ENCODE peak calls at places on chromosomes 5 and 9, in nine cellular contexts. One of them, this sample, is unnamed.

GRCh38 chr5:72036951-72037350 is 70.3 kb upstream of the MAP1B start:
- DNase-seq in K562: no peak
- DNase-seq in cardiac muscle cell: peak
- DNase-seq in left ventricle myocardium inferior: no peak
- DNase-seq in stomach: no peak
- DNase-seq in A673: no peak
- DNase-seq in OCI-LY7: no peak
- DNase-seq in fibroblast of lung: peak
- DNase-seq in RWPE1: peak
- DNase-seq in this sample: peak

GRCh38 chr5:133873936-133874585 is 94.4 kb downstream of the C5orf15 start:
- DNase-seq in stomach: no peak
- DNase-seq in cardiac muscle cell: no peak
- DNase-seq in K562: no peak
- DNase-seq in A673: no peak
- DNase-seq in OCI-LY7: no peak
- DNase-seq in fibroblast of lung: peak
- DNase-seq in RWPE1: peak
- DNase-seq in left ventricle myocardium inferior: no peak
- DNase-seq in this sample: no peak

GRCh38 chr9:137982132-137982666 is 104.6 kb downstream of the CACNA1B start:
- DNase-seq in RWPE1: peak
- DNase-seq in K562: no peak
- DNase-seq in fibroblast of lung: no peak
- DNase-seq in cardiac muscle cell: no peak
- DNase-seq in OCI-LY7: no peak
- DNase-seq in stomach: no peak
- DNase-seq in left ventricle myocardium inferior: no peak
- DNase-seq in A673: no peak
- DNase-seq in this sample: peak

GRCh38 chr9:21611896-21612295 is 129.8 kb upstream of the IFNE start:
- DNase-seq in RWPE1: peak
- DNase-seq in fibroblast of lung: peak
- DNase-seq in OCI-LY7: no peak
- DNase-seq in cardiac muscle cell: no peak
- DNase-seq in stomach: no peak
- DNase-seq in A673: no peak
- DNase-seq in K562: no peak
- DNase-seq in left ventricle myocardium inferior: no peak
- DNase-seq in this sample: peak

GRCh38 chr5:187617-188451 is 3.5 kb upstream of the LRRC14B start:
- DNase-seq in K562: no peak
- DNase-seq in cardiac muscle cell: no peak
- DNase-seq in OCI-LY7: no peak
- DNase-seq in left ventricle myocardium inferior: no peak
- DNase-seq in A673: no peak
- DNase-seq in stomach: no peak
- DNase-seq in RWPE1: no peak
- DNase-seq in fibroblast of lung: no peak
- DNase-seq in this sample: no peak

GRCh38 chr5:92527311-92528078 is 1053.5 kb downstream of the NR2F1-AS1 start:
- DNase-seq in left ventricle myocardium inferior: no peak
- DNase-seq in OCI-LY7: no peak
- DNase-seq in RWPE1: no peak
- DNase-seq in stomach: no peak
- DNase-seq in K562: no peak
- DNase-seq in A673: no peak
- DNase-seq in cardiac muscle cell: no peak
- DNase-seq in fibroblast of lung: peak
- DNase-seq in this sample: no peak

GRCh38 chr5:103404483-103404882 is 145.9 kb downstream of the MACIR start:
- DNase-seq in stomach: no peak
- DNase-seq in RWPE1: no peak
- DNase-seq in cardiac muscle cell: no peak
- DNase-seq in fibroblast of lung: no peak
- DNase-seq in A673: no peak
- DNase-seq in K562: no peak
- DNase-seq in OCI-LY7: no peak
- DNase-seq in left ventricle myocardium inferior: no peak
- DNase-seq in this sample: no peak

GRCh38 chr9:108784998-108785397 is 70.8 kb downstream of the ACTL7B start:
- DNase-seq in fibroblast of lung: peak
- DNase-seq in stomach: no peak
- DNase-seq in left ventricle myocardium inferior: no peak
- DNase-seq in K562: no peak
- DNase-seq in OCI-LY7: no peak
- DNase-seq in RWPE1: no peak
- DNase-seq in cardiac muscle cell: no peak
- DNase-seq in A673: no peak
- DNase-seq in this sample: no peak

GRCh38 chr9:38183994-38184568 is 115.1 kb upstream of the SHB start:
- DNase-seq in fibroblast of lung: peak
- DNase-seq in cardiac muscle cell: no peak
- DNase-seq in K562: peak
- DNase-seq in OCI-LY7: no peak
- DNase-seq in left ventricle myocardium inferior: no peak
- DNase-seq in stomach: no peak
- DNase-seq in A673: peak
- DNase-seq in RWPE1: no peak
- DNase-seq in this sample: no peak

DNA sequence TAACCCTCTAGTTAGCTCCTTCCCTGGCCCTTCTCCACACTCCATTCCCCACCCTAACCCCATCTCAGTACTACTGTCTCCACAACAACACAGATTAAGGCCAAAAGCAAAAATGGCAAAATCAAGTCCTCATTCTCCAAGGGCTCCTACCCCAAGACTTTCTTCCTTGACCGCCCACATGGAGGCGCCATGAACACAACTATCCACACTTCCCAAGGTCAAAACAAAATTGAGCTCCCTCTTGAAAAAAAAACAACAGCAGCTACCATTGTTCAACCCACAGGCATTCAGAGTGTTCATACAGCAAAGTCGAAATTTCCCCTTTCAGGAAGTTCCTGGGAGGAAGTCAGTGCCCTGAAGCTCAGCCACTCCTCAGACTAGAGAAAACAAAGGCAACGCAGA is 54.4 kb downstream of the GNAQ start:
- DNase-seq in fibroblast of lung: peak
- DNase-seq in A673: peak
- DNase-seq in OCI-LY7: peak
- DNase-seq in RWPE1: no peak
- DNase-seq in stomach: peak
- DNase-seq in left ventricle myocardium inferior: peak
- DNase-seq in cardiac muscle cell: peak
- DNase-seq in K562: peak
- DNase-seq in this sample: peak
- H3K27ac ChIP-seq in fibroblast of lung: no peak
- H3K27ac ChIP-seq in A673: peak
- H3K27ac ChIP-seq in OCI-LY7: no peak
- H3K27ac ChIP-seq in RWPE1: no peak
- H3K27ac ChIP-seq in stomach: peak
- H3K27ac ChIP-seq in left ventricle myocardium inferior: peak
- H3K27ac ChIP-seq in cardiac muscle cell: no peak
- H3K27ac ChIP-seq in K562: peak
- H3K27ac ChIP-seq in this sample: peak

GRCh38 chr9:136542246-136543041 is 3.4 kb downstream of the NOTCH1 start:
- DNase-seq in left ventricle myocardium inferior: no peak
- DNase-seq in A673: peak
- DNase-seq in K562: no peak
- DNase-seq in cardiac muscle cell: no peak
- DNase-seq in fibroblast of lung: no peak
- DNase-seq in stomach: no peak
- DNase-seq in RWPE1: no peak
- DNase-seq in OCI-LY7: no peak
- DNase-seq in this sample: no peak

GRCh38 chr9:136543280-136543679 is 2.6 kb downstream of the NOTCH1 start:
- DNase-seq in K562: no peak
- DNase-seq in cardiac muscle cell: no peak
- DNase-seq in OCI-LY7: no peak
- DNase-seq in RWPE1: no peak
- DNase-seq in left ventricle myocardium inferior: no peak
- DNase-seq in A673: no peak
- DNase-seq in stomach: no peak
- DNase-seq in fibroblast of lung: no peak
- DNase-seq in this sample: no peak

GRCh38 chr9:136544549-136545064 is 1.2 kb downstream of the NOTCH1 start:
- DNase-seq in cardiac muscle cell: no peak
- DNase-seq in fibroblast of lung: no peak
- DNase-seq in A673: peak
- DNase-seq in left ventricle myocardium inferior: peak
- DNase-seq in RWPE1: no peak
- DNase-seq in stomach: peak
- DNase-seq in OCI-LY7: peak
- DNase-seq in K562: peak
- DNase-seq in this sample: no peak

GRCh38 chr9:136545065-136545965 is 533 bp downstream of the NOTCH1 start:
- DNase-seq in K562: peak
- DNase-seq in A673: peak
- DNase-seq in left ventricle myocardium inferior: no peak
- DNase-seq in RWPE1: no peak
- DNase-seq in fibroblast of lung: no peak
- DNase-seq in stomach: no peak
- DNase-seq in cardiac muscle cell: no peak
- DNase-seq in OCI-LY7: peak
- DNase-seq in this sample: no peak

DNA sequence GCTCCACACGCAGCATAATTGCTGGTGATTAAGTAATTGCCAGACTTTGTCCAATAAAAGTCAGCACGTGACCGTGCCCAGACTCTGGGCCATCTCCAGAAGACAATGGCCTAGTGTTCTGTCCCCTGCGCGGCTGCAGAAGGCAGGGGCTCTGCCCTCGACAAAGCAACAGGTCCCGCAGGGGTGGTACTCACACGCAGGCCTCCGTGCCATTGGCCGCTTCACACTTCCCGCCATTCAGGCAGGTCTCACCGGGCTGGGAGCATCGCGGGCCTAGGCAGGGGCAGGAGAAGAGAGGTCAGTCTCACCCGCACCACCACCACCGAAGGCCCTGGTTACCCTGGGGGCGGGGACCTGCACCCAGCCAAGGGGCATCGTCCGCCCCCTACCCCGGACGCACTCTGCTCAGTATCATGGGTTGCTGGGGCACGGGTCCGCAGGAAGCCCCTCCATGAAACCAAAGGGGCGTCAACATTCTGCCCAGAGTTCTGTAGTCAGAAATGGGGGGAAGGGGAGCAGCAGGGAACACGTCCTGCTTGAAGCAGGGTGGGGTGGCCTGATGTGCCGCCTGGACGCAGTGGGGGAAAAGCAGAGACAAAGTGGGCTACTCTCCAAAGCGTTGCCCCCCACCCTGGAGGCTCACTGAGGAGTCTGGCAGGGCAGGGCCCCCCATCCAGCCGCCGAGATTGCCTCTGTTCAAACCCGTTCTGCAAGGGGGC is 1.9 kb downstream of the NOTCH1 start:
- DNase-seq in left ventricle myocardium inferior: no peak
- DNase-seq in K562: no peak
- DNase-seq in stomach: no peak
- DNase-seq in fibroblast of lung: no peak
- DNase-seq in OCI-LY7: no peak
- DNase-seq in A673: no peak
- DNase-seq in RWPE1: no peak
- DNase-seq in cardiac muscle cell: no peak
- DNase-seq in this sample: no peak
- H3K27ac ChIP-seq in left ventricle myocardium inferior: peak
- H3K27ac ChIP-seq in K562: no peak
- H3K27ac ChIP-seq in stomach: peak
- H3K27ac ChIP-seq in fibroblast of lung: no peak
- H3K27ac ChIP-seq in OCI-LY7: no peak
- H3K27ac ChIP-seq in A673: no peak
- H3K27ac ChIP-seq in RWPE1: peak
- H3K27ac ChIP-seq in cardiac muscle cell: no peak
- H3K27ac ChIP-seq in this sample: no peak

GRCh38 chr5:141840295-141840812 is 37.9 kb downstream of the PCDH1 start:
- DNase-seq in stomach: no peak
- DNase-seq in cardiac muscle cell: no peak
- DNase-seq in A673: no peak
- DNase-seq in OCI-LY7: no peak
- DNase-seq in fibroblast of lung: no peak
- DNase-seq in K562: no peak
- DNase-seq in RWPE1: no peak
- DNase-seq in left ventricle myocardium inferior: no peak
- DNase-seq in this sample: no peak

GRCh38 chr5:141843156-141843927 is 34.9 kb downstream of the PCDH1 start:
- DNase-seq in stomach: peak
- DNase-seq in fibroblast of lung: peak
- DNase-seq in OCI-LY7: no peak
- DNase-seq in K562: no peak
- DNase-seq in A673: no peak
- DNase-seq in left ventricle myocardium inferior: no peak
- DNase-seq in RWPE1: no peak
- DNase-seq in cardiac muscle cell: no peak
- DNase-seq in this sample: no peak

GRCh38 chr5:141840826-141841360 is 37.3 kb downstream of the PCDH1 start:
- DNase-seq in K562: no peak
- DNase-seq in stomach: no peak
- DNase-seq in OCI-LY7: no peak
- DNase-seq in A673: no peak
- DNase-seq in cardiac muscle cell: no peak
- DNase-seq in left ventricle myocardium inferior: no peak
- DNase-seq in fibroblast of lung: no peak
- DNase-seq in RWPE1: no peak
- DNase-seq in this sample: no peak

GRCh38 chr5:141841376-141841775 is 36.8 kb downstream of the PCDH1 start:
- DNase-seq in OCI-LY7: no peak
- DNase-seq in cardiac muscle cell: no peak
- DNase-seq in fibroblast of lung: no peak
- DNase-seq in stomach: peak
- DNase-seq in RWPE1: no peak
- DNase-seq in K562: no peak
- DNase-seq in A673: no peak
- DNase-seq in left ventricle myocardium inferior: no peak
- DNase-seq in this sample: no peak

DNA sequence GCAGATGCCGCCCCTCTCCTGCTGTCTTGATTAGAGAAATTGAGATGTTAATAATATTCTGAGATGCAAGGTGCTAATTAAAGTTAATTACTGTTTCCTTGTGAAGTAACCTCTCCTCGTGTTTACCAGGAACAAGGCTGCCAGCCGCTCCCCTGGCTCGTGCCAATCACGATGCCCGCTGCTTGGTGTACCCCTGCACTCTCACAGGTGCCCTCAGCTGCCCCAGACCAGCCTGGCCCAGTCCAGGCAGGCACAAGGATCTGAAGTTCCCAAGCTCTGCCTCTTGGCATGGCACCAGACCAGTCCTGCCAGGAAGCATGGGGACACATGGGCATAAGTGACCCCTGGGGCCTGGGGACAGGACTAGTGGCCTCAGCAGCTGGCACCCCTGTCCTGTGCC is 36.4 kb downstream of the PCDH1 start:
- DNase-seq in RWPE1: no peak
- DNase-seq in A673: no peak
- DNase-seq in fibroblast of lung: no peak
- DNase-seq in stomach: peak
- DNase-seq in left ventricle myocardium inferior: no peak
- DNase-seq in K562: no peak
- DNase-seq in OCI-LY7: no peak
- DNase-seq in cardiac muscle cell: no peak
- DNase-seq in this sample: no peak
- H3K27ac ChIP-seq in RWPE1: peak
- H3K27ac ChIP-seq in A673: no peak
- H3K27ac ChIP-seq in fibroblast of lung: no peak
- H3K27ac ChIP-seq in stomach: peak
- H3K27ac ChIP-seq in left ventricle myocardium inferior: peak
- H3K27ac ChIP-seq in K562: no peak
- H3K27ac ChIP-seq in OCI-LY7: no peak
- H3K27ac ChIP-seq in cardiac muscle cell: no peak
- H3K27ac ChIP-seq in this sample: no peak

GRCh38 chr9:90310523-90310879 is 332.1 kb downstream of the DIRAS2 start:
- DNase-seq in K562: no peak
- DNase-seq in left ventricle myocardium inferior: no peak
- DNase-seq in A673: no peak
- DNase-seq in RWPE1: no peak
- DNase-seq in cardiac muscle cell: no peak
- DNase-seq in fibroblast of lung: no peak
- DNase-seq in stomach: no peak
- DNase-seq in OCI-LY7: no peak
- DNase-seq in this sample: no peak
- H3K27ac ChIP-seq in K562: no peak
- H3K27ac ChIP-seq in left ventricle myocardium inferior: no peak
- H3K27ac ChIP-seq in A673: no peak
- H3K27ac ChIP-seq in RWPE1: no peak
- H3K27ac ChIP-seq in cardiac muscle cell: no peak
- H3K27ac ChIP-seq in fibroblast of lung: no peak
- H3K27ac ChIP-seq in stomach: no peak
- H3K27ac ChIP-seq in OCI-LY7: no peak
- H3K27ac ChIP-seq in this sample: no peak